ENCODE peak calls at places on chromosomes 7 and 10, in nine cellular contexts. X is PC-9, K is hepatocyte, M is cardiac muscle cell, U is tibial nerve, I is gastrocnemius medialis, O is heart left ventricle, C is heart right ventricle, E is left lung. A is an unnamed sample.

GRCh38 chr10:78441704-78442103 is 408.0 kb downstream of the RPS24 start:
- DNase-seq in O (no peak), E (no peak), C (no peak), M (no peak), X (no peak), K (no peak), U (no peak), I (no peak), A (no peak)

GRCh38 chr10:120505866-120506265 is 48.8 kb downstream of the PLPP4 start:
- DNase-seq in C (no peak), E (no peak), I (no peak), M (peak), K (no peak), U (no peak), O (no peak), X (no peak), A (no peak)

GRCh38 chr10:50807851-50808776 is 68.4 kb downstream of the ASAH2B start:
- DNase-seq in C (no peak), X (no peak), E (no peak), U (no peak), I (no peak), K (peak), O (no peak), M (peak), A (no peak)

GRCh38 chr7:91286432-91286831 is 22.2 kb downstream of the FZD1 start:
- DNase-seq in O (no peak), M (no peak), I (no peak), E (no peak), C (no peak), U (no peak), K (no peak), X (no peak), A (no peak)

GRCh38 chr10:48896756-48897437 is 42.7 kb downstream of the LRRC18 start:
- DNase-seq in O (no peak), X (no peak), E (no peak), M (no peak), C (no peak), K (no peak), U (no peak), I (no peak), A (no peak)

GRCh38 chr7:55622241-55622835 is 50.0 kb upstream of the VOPP1 start:
- DNase-seq in C (no peak), X (no peak), U (no peak), I (no peak), E (no peak), O (no peak), K (no peak), M (no peak), A (no peak)

GRCh38 chr10:69783515-69783914 is 18.2 kb upstream of the COL13A1 start:
- DNase-seq in O (no peak), K (no peak), M (no peak), U (no peak), X (no peak), I (no peak), E (no peak), C (no peak), A (no peak)

GRCh38 chr7:94909023-94909466 is 1.7 kb downstream of the PPP1R9A start:
- DNase-seq in K (peak), U (no peak), C (no peak), M (no peak), O (no peak), I (no peak), X (no peak), E (no peak), A (no peak)

GRCh38 chr10:69464801-69465401 is 13.6 kb downstream of the TSPAN15 start:
- DNase-seq in E (no peak), C (no peak), O (no peak), I (peak), X (peak), K (no peak), M (no peak), U (no peak), A (no peak)

GRCh38 chr7:103437623-103438022 is 8.4 kb downstream of the SLC26A5 start:
- DNase-seq in X (no peak), K (no peak), E (no peak), I (no peak), U (no peak), M (no peak), C (no peak), O (no peak), A (no peak)

GRCh38 chr7:5549096-5549896 is 125.7 kb upstream of the TNRC18 start:
- DNase-seq in I (peak), M (peak), U (no peak), E (peak), C (no peak), O (no peak), X (peak), K (peak), A (no peak)

GRCh38 chr10:5582736-5583135 is 58.0 kb downstream of the CALML3 start:
- DNase-seq in I (no peak), U (no peak), X (peak), M (no peak), E (no peak), K (no peak), C (no peak), O (no peak), A (no peak)

GRCh38 chr7:3217166-3217565 is 83.9 kb upstream of the SDK1 start:
- DNase-seq in U (no peak), C (peak), E (no peak), X (peak), I (no peak), M (peak), K (peak), O (peak), A (no peak)

GRCh38 chr7:42639930-42640329 is 271.9 kb downstream of the C7orf25 start:
- DNase-seq in U (no peak), E (no peak), C (no peak), K (no peak), M (no peak), O (no peak), I (no peak), X (no peak), A (no peak)
- TF ChIP-seq CTCF in U (no peak), E (no peak), C (no peak), K (peak), M (no peak), O (no peak), I (no peak), X (peak), A (peak)

GRCh38 chr7:131021902-131022301 is 287.9 kb upstream of the KLF14 start:
- DNase-seq in X (no peak), U (no peak), E (no peak), M (no peak), O (no peak), K (no peak), I (no peak), C (no peak), A (no peak)

GRCh38 chr7:131020759-131021219 is 286.8 kb upstream of the KLF14 start:
- DNase-seq in K (no peak), M (no peak), E (no peak), O (no peak), U (no peak), C (no peak), X (no peak), I (no peak), A (no peak)

GRCh38 chr7:131021460-131021859 is 287.5 kb upstream of the KLF14 start:
- DNase-seq in U (no peak), O (no peak), I (no peak), C (no peak), K (no peak), E (no peak), X (no peak), M (no peak), A (no peak)

GRCh38 chr7:131016230-131016629 is 282.2 kb upstream of the KLF14 start:
- DNase-seq in I (no peak), O (no peak), X (peak), E (no peak), K (no peak), U (no peak), C (no peak), M (no peak), A (no peak)

GRCh38 chr7:131019351-131019750 is 285.3 kb upstream of the KLF14 start:
- DNase-seq in C (no peak), O (no peak), K (no peak), X (no peak), U (no peak), M (no peak), E (no peak), I (no peak), A (no peak)
- H3K27ac ChIP-seq in C (no peak), O (no peak), K (no peak), X (no peak), U (no peak), M (no peak), E (no peak), I (peak), A (no peak)

DNA sequence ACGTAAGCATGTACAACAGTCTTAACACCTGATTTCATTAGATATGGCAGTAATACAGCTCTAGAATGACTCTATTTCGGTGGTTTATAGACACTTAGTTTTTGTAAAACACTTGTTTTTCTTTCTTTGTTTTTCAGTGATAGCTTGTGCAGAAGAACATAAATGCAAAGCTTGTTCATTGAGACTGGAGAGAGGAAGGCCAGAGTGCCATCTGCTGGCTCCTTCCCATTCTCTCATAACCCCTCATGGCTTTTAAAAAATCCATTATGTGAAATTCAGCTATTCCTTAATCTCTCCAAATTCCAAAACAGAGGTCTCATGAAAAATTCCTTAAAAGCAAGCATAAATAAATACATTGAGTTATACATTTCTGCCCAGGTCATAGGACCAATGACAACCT is 76.3 kb downstream of the CACNB2 start:
- DNase-seq in K (peak), M (peak), I (no peak), O (no peak), E (no peak), X (no peak), C (no peak), U (no peak), A (no peak)
- TF ChIP-seq CTCF in K (peak), M (peak), I (no peak), O (peak), E (peak), X (peak), C (no peak), U (peak), A (peak)

GRCh38 chr10:122469848-122470247 is 8.5 kb downstream of the HTRA1 start:
- DNase-seq in C (no peak), M (no peak), I (no peak), O (no peak), K (no peak), X (no peak), U (no peak), E (no peak), A (no peak)
- H3K27ac ChIP-seq in C (no peak), M (peak), I (peak), O (peak), K (peak), X (no peak), U (no peak), E (no peak), A (no peak)

GRCh38 chr10:100020161-100020882 is 10.6 kb upstream of the DNMBP start:
- DNase-seq in I (no peak), C (no peak), M (no peak), K (no peak), U (no peak), O (no peak), X (no peak), E (no peak), A (no peak)

GRCh38 chr10:100022403-100022802 is 12.7 kb upstream of the DNMBP start:
- DNase-seq in I (no peak), M (peak), K (no peak), C (no peak), X (no peak), U (no peak), E (no peak), O (no peak), A (no peak)

GRCh38 chr10:100021322-100021721 is 11.6 kb upstream of the DNMBP start:
- DNase-seq in M (no peak), K (no peak), C (no peak), O (no peak), U (no peak), I (no peak), E (no peak), X (no peak), A (no peak)

GRCh38 chr10:100020883-100021248 is 11.1 kb upstream of the DNMBP start:
- DNase-seq in O (no peak), K (no peak), U (no peak), I (no peak), E (no peak), X (no peak), M (no peak), C (no peak), A (no peak)

DNA sequence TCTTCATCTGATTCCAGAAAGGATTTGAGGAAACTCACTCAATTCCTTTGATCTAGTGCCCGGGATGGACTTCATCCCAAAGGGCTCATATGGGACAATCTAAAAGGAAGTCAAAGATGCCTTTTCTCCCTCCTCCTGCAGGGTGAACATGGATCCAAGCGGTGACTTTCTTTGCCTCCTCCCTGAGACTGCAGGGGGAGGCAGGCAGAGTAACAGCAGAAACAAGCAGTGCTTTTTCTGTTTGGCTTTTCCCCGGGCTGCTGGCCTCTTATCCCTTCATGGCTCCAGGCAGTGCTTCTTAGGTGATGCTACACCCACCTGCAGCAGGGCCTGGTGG is 10.0 kb upstream of the DNMBP start:
- DNase-seq in M (no peak), X (no peak), U (peak), K (peak), O (no peak), I (no peak), C (no peak), E (no peak), A (no peak)
- TF ChIP-seq CTCF in M (no peak), X (no peak), U (no peak), K (no peak), O (no peak), I (no peak), C (no peak), E (no peak), A (peak)